ENCODE peak calls at places on chromosomes 5 and 9, in seven cellular contexts. Q, V, Y, J, I, O and L are unnamed samples.

GRCh38 chr9:124242331-124243194 is 15.2 kb upstream of the NEK6 start:
- DNase-seq in Q (no peak), V (no peak), Y (no peak), J (no peak), I (no peak), O (peak; percentile 59), L (no peak)

GRCh38 chr9:4670591-4670990 is 4.3 kb upstream of the SPATA6L start:
- DNase-seq in Q (no peak), V (no peak), Y (no peak), J (no peak), I (no peak), O (no peak), L (no peak)

GRCh38 chr9:89537166-89537565 is 39.3 kb upstream of the SEMA4D start:
- DNase-seq in Q (no peak), V (no peak), Y (no peak), J (no peak), I (no peak), O (no peak), L (no peak)

GRCh38 chr9:37061763-37062162 is 27.7 kb upstream of the PAX5 start:
- DNase-seq in Q (no peak), V (no peak), Y (no peak), J (no peak), I (no peak), O (no peak), L (no peak)

GRCh38 chr9:114092336-114092735 is 6.8 kb downstream of the KIF12 start:
- DNase-seq in Q (no peak), V (no peak), Y (no peak), J (no peak), I (no peak), O (no peak), L (no peak)

GRCh38 chr5:81851481-81852178 is 100.7 kb upstream of the SSBP2 start:
- DNase-seq in Q (peak; percentile 91), V (peak; percentile 75), Y (peak; percentile 92), J (peak; percentile 91), I (peak; percentile 95), O (peak; percentile 96), L (peak; percentile 98)

GRCh38 chr5:173515526-173515925 is 100.9 kb downstream of the BOD1 start:
- DNase-seq in Q (no peak), V (no peak), Y (no peak), J (no peak), I (no peak), O (no peak), L (no peak)

GRCh38 chr5:130237721-130238120 is 333.5 kb downstream of the CHSY3 start:
- DNase-seq in Q (no peak), V (no peak), Y (no peak), J (no peak), I (no peak), O (no peak), L (no peak)

GRCh38 chr5:109668668-109669422 is 20.9 kb upstream of the MAN2A1 start:
- DNase-seq in Q (no peak), V (no peak), Y (no peak), J (no peak), I (no peak), O (no peak), L (no peak)

GRCh38 chr5:59506285-59506877 is 387.1 kb downstream of the PDE4D start:
- DNase-seq in Q (no peak), V (no peak), Y (no peak), J (no peak), I (no peak), O (no peak), L (no peak)

GRCh38 chr9:6512085-6512657 is 99.2 kb downstream of the UHRF2 start:
- DNase-seq in Q (no peak), V (no peak), Y (no peak), J (no peak), I (no peak), O (no peak), L (no peak)

GRCh38 chr9:92749934-92750315 is 14.7 kb downstream of the BICD2 start:
- DNase-seq in Q (no peak), V (no peak), Y (no peak), J (no peak), I (no peak), O (no peak), L (no peak)

GRCh38 chr5:174047472-174047871 is 2.0 kb downstream of the NSG2 start:
- DNase-seq in Q (no peak), V (no peak), Y (no peak), J (no peak), I (no peak), O (no peak), L (peak; percentile 90)

GRCh38 chr5:43191740-43192557 is at the start of gene NIM1K:
- DNase-seq in Q (peak; percentile 71), V (no peak), Y (peak; percentile 79), J (peak; percentile 70), I (peak; percentile 60), O (peak; percentile 70), L (peak; percentile 97)

GRCh38 chr5:142784405-142784955 is 14.3 kb downstream of the ARHGAP26 start:
- DNase-seq in Q (no peak), V (no peak), Y (no peak), J (no peak), I (no peak), O (no peak), L (no peak)

GRCh38 chr9:98074119-98074990 is 17.8 kb downstream of the NANS start:
- DNase-seq in Q (peak; percentile 71), V (no peak), Y (no peak), J (peak; percentile 67), I (peak; percentile 74), O (peak; percentile 75), L (peak; percentile 95)